ENCODE peak calls at places on chromosomes 6 and 20, in four cellular contexts. F is NCI-H1417; G is activated naive CD4-positive, alpha-beta T cell; Y is HS-5. M is an unnamed sample.

GRCh38 chr6:165640767-165641166 is 22.3 kb downstream of the PDE10A start:
- DNase-seq in F (no peak), G (no peak), Y (no peak), M (no peak)

GRCh38 chr6:63804381-63804956 is 168.9 kb downstream of the PHF3 start:
- DNase-seq in F (no peak), G (no peak), Y (peak), M (no peak)

GRCh38 chr6:149053848-149054558 is 263.5 kb upstream of the TAB2 start:
- DNase-seq in F (no peak), G (no peak), Y (no peak), M (no peak)

GRCh38 chr6:168103036-168103830 is 24.2 kb upstream of the FRMD1 start:
- DNase-seq in F (peak), G (no peak), Y (no peak), M (no peak)

GRCh38 chr6:97049254-97050004 is 124.9 kb downstream of the KLHL32 start:
- DNase-seq in F (peak), G (no peak), Y (no peak), M (no peak)

GRCh38 chr6:27174958-27175357 is 72.5 kb upstream of the PRSS16 start:
- DNase-seq in F (no peak), G (no peak), Y (no peak), M (no peak)

GRCh38 chr20:56924976-56925695 is 296.0 kb downstream of the TFAP2C start:
- DNase-seq in F (no peak), G (no peak), Y (no peak), M (no peak)

GRCh38 chr20:61895016-61895415 is 170.7 kb downstream of the TAF4 start:
- DNase-seq in F (no peak), G (no peak), Y (no peak), M (no peak)

GRCh38 chr6:159875194-159875593 is 15.6 kb upstream of the MAS1 start:
- DNase-seq in F (peak), G (no peak), Y (no peak), M (no peak)